ENCODE peak calls at places on chromosomes 12 and 14, in ten cellular contexts. M is heart left ventricle; B is heart right ventricle; K is naive thymus-derived CD4-positive, alpha-beta T cell; C is neural progenitor cell; O is K562; P is CD4-positive, CD25-positive, alpha-beta regulatory T cell; H is ovary; R is colonic mucosa; Q is HAP-1. U is an unnamed sample.

GRCh38 chr12:42444192-42444943 is 118.4 kb downstream of the PPHLN1 start:
- DNase-seq in M (no peak), B (no peak), K (no peak), C (no peak), O (peak; percentile 28), P (no peak), H (no peak), R (no peak), Q (no peak), U (no peak)

GRCh38 chr12:126437934-126438333 is 1372.7 kb downstream of the AACS start:
- DNase-seq in M (no peak), B (no peak), K (no peak), C (no peak), O (no peak), P (no peak), H (no peak), R (no peak), Q (no peak), U (no peak)

GRCh38 chr14:33404054-33404453 is 465.4 kb downstream of the NPAS3 start:
- DNase-seq in M (no peak), B (no peak), K (no peak), C (no peak), O (no peak), P (no peak), H (no peak), R (no peak), Q (no peak), U (no peak)

GRCh38 chr12:30286345-30286926 is 409.2 kb downstream of the IPO8 start:
- DNase-seq in M (no peak), B (no peak), K (no peak), C (peak; percentile 48), O (no peak), P (no peak), H (no peak), R (no peak), Q (peak; percentile 37), U (no peak)

GRCh38 chr14:44962573-44963528 is 861 bp downstream of the TOGARAM1 start:
- DNase-seq in M (peak; percentile 63), B (peak; percentile 58), K (no peak), C (peak; percentile 66), O (no peak), P (no peak), H (peak; percentile 72), R (peak; percentile 60), Q (peak; percentile 39), U (peak; percentile 15)

GRCh38 chr12:111455448-111456320 is 50.0 kb downstream of the SH2B3 start:
- DNase-seq in M (no peak), B (no peak), K (no peak), C (no peak), O (no peak), P (no peak), H (no peak), R (no peak), Q (no peak), U (no peak)

GRCh38 chr14:103910262-103910935 is 17.9 kb upstream of the TDRD9 start:
- DNase-seq in M (peak; percentile 87), B (peak; percentile 82), K (peak; percentile 60), C (peak; percentile 95), O (peak; percentile 40), P (peak; percentile 59), H (peak; percentile 82), R (peak; percentile 91), Q (peak; percentile 89), U (peak; percentile 7)

GRCh38 chr14:102363182-102363952 is 626 bp downstream of the TECPR2 start:
- DNase-seq in M (peak; percentile 62), B (peak; percentile 39), K (peak; percentile 2), C (peak; percentile 46), O (peak; percentile 51), P (peak; percentile 7), H (no peak), R (no peak), Q (peak; percentile 11), U (no peak)

GRCh38 chr14:59036134-59036533 is 152.3 kb upstream of the DAAM1 start:
- DNase-seq in M (no peak), B (no peak), K (no peak), C (no peak), O (no peak), P (no peak), H (no peak), R (no peak), Q (no peak), U (no peak)

GRCh38 chr14:58701156-58701555 is 63.4 kb downstream of the DACT1 start:
- DNase-seq in M (no peak), B (no peak), K (no peak), C (no peak), O (no peak), P (no peak), H (no peak), R (no peak), Q (no peak), U (no peak)

GRCh38 chr12:93729934-93730333 is 52.8 kb downstream of the CRADD start:
- DNase-seq in M (no peak), B (no peak), K (no peak), C (no peak), O (no peak), P (no peak), H (no peak), R (no peak), Q (no peak), U (no peak)

GRCh38 chr12:105729931-105730330 is 399.4 kb downstream of the C12orf75 start:
- DNase-seq in M (no peak), B (no peak), K (no peak), C (no peak), O (no peak), P (no peak), H (no peak), R (no peak), Q (no peak), U (no peak)

GRCh38 chr12:58803893-58804292 is 116.4 kb downstream of the LRIG3 start:
- DNase-seq in M (no peak), B (no peak), K (no peak), C (no peak), O (no peak), P (no peak), H (no peak), R (no peak), Q (no peak), U (peak; percentile 59)

GRCh38 chr12:122944588-122944987 is 21.7 kb downstream of the ABCB9 start:
- DNase-seq in M (no peak), B (no peak), K (no peak), C (no peak), O (no peak), P (no peak), H (no peak), R (no peak), Q (no peak), U (no peak)

GRCh38 chr12:78457951-78458350 is 406.6 kb upstream of the SYT1 start:
- DNase-seq in M (no peak), B (no peak), K (no peak), C (no peak), O (no peak), P (no peak), H (no peak), R (no peak), Q (no peak), U (peak; percentile 13)

GRCh38 chr14:105999361-106000028 is 473.1 kb downstream of the TMEM121 start:
- DNase-seq in M (peak; percentile 60), B (peak; percentile 55), K (peak; percentile 60), C (peak; percentile 10), O (peak; percentile 26), P (peak; percentile 73), H (peak; percentile 26), R (peak; percentile 61), Q (peak; percentile 69), U (no peak)

GRCh38 chr12:121801601-121802484 is 2.0 kb upstream of the SETD1B start:
- DNase-seq in M (no peak), B (no peak), K (peak; percentile 94), C (peak; percentile 58), O (no peak), P (peak; percentile 40), H (no peak), R (peak; percentile 37), Q (peak; percentile 77), U (no peak)

GRCh38 chr14:64971890-64972785 is at the start of gene RAB15:
- DNase-seq in M (peak; percentile 32), B (peak; percentile 32), K (peak; percentile 23), C (peak; percentile 72), O (peak; percentile 49), P (peak; percentile 35), H (peak; percentile 34), R (peak; percentile 45), Q (peak; percentile 61), U (no peak)

GRCh38 chr12:120835657-120836056 is 68.5 kb downstream of the SPPL3 start:
- DNase-seq in M (no peak), B (no peak), K (no peak), C (no peak), O (no peak), P (no peak), H (no peak), R (no peak), Q (no peak), U (no peak)

DNA sequence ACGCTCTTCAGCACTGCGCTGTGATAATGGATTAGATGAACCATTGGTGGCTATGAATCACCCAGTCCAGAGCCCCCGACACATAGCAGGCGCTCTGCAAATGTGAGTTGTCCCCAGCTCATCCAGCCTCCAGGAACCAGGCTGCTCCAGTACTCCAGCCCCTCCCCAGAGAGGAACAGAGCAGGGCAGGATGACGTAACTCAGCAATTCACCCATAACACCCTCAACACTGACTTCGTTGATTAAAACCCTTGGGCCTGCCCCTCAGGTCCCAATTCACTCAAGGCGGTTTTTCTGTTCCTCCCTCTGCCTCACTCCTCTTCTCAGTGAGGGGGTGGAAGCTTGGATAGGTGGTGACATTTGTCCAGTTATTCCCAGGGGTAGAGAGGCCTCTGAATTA is 97.2 kb downstream of the CMKLR1 start:
- DNase-seq in M (no peak), B (no peak), K (no peak), C (no peak), O (no peak), P (no peak), H (no peak), R (no peak), Q (no peak), U (no peak)
- H3K27me3 ChIP-seq in M (peaks cover 8% of the 10 kb centered on the region), B (peaks cover 41% of the 10 kb centered on the region), K (no peaks in the 10 kb centered on the region), C (peaks cover 2% of the 10 kb centered on the region), O (no peaks in the 10 kb centered on the region), P (peaks cover 4% of the 10 kb centered on the region), H (no peaks in the 10 kb centered on the region), R (no peaks in the 10 kb centered on the region), Q (no peaks in the 10 kb centered on the region), U (no peaks in the 10 kb centered on the region)

GRCh38 chr12:46664771-46665287 is 161.0 kb downstream of the SLC38A4 start:
- DNase-seq in M (no peak), B (no peak), K (no peak), C (no peak), O (no peak), P (no peak), H (no peak), R (no peak), Q (no peak), U (peak; percentile 83)
- H3K4me3 ChIP-seq in M (no peak overlapping the region), B (no peak overlapping the region), K (no peak overlapping the region), C (no peak overlapping the region), O (no peak overlapping the region), P (no peak overlapping the region), H (no peak overlapping the region), R (no peak overlapping the region), Q (no peak overlapping the region), U (no peak overlapping the region)

GRCh38 chr12:34297790-34298164 is 275.5 kb downstream of the ALG10 start:
- DNase-seq in M (peak; percentile 6), B (no peak), K (no peak), C (no peak), O (no peak), P (no peak), H (no peak), R (no peak), Q (no peak), U (no peak)
- H3K9me3 ChIP-seq in M (no peaks in the 10 kb centered on the region), B (no peaks in the 10 kb centered on the region), K (no peaks in the 10 kb centered on the region), C (no peaks in the 10 kb centered on the region), O (no peaks in the 10 kb centered on the region), P (peaks cover 72% of the 10 kb centered on the region), H (no peaks in the 10 kb centered on the region), R (no peaks in the 10 kb centered on the region), Q (no peaks in the 10 kb centered on the region), U (peaks cover 100% of the 10 kb centered on the region)

GRCh38 chr12:113060336-113060960 is 3.9 kb downstream of the DTX1 start:
- DNase-seq in M (no peak), B (no peak), K (no peak), C (no peak), O (no peak), P (no peak), H (no peak), R (no peak), Q (no peak), U (no peak)
- H3K27me3 ChIP-seq in M (peaks cover 39% of the 10 kb centered on the region), B (peaks cover 54% of the 10 kb centered on the region), K (no peaks in the 10 kb centered on the region), C (peaks cover 78% of the 10 kb centered on the region), O (peaks cover 50% of the 10 kb centered on the region), P (no peaks in the 10 kb centered on the region), H (no peaks in the 10 kb centered on the region), R (peaks cover 22% of the 10 kb centered on the region), Q (peaks cover 22% of the 10 kb centered on the region), U (peaks cover 37% of the 10 kb centered on the region)